ENCODE peak calls at places on chromosomes 11 and 22, in five cellular contexts. N is endothelial cell, B is lower leg skin, W is dorsolateral prefrontal cortex, Y is IMR-90. R is an unnamed sample.
A peak's percentile ranks its signal among the peaks of the same experiment; 100 is the strongest.

GRCh38 chr11:107659310-107659709 is 52.5 kb downstream of the SLN start:
- DNase-seq in N (no peak), W (no peak), B (no peak), Y (no peak), R (no peak)

GRCh38 chr11:8038393-8038792 is 42.6 kb upstream of the TUB start:
- DNase-seq in N (no peak), W (peak; percentile 61), Y (no peak), B (no peak), R (no peak)

GRCh38 chr22:42308887-42309468 is 38.5 kb upstream of the TCF20 start:
- DNase-seq in N (no peak), Y (no peak), B (no peak), W (no peak), R (no peak)

GRCh38 chr22:44697423-44698179 is 4.4 kb upstream of the PRR5 start:
- DNase-seq in B (peak; percentile 69), N (peak; percentile 94), Y (peak; percentile 65), W (peak; percentile 77), R (peak; percentile 67)

GRCh38 chr11:67648140-67648795 is 2.3 kb downstream of the ACY3 start:
- DNase-seq in Y (no peak), B (no peak), W (no peak), N (peak; percentile 47), R (no peak)

GRCh38 chr11:41950470-41951143 is 491.2 kb upstream of the LRRC4C start:
- DNase-seq in B (no peak), Y (no peak), N (no peak), W (no peak), R (no peak)

GRCh38 chr22:41517172-41518047 is 26.9 kb downstream of the POLR3H start:
- DNase-seq in N (peak; percentile 80), W (peak; percentile 90), Y (peak; percentile 46), B (peak; percentile 74), R (peak; percentile 82)

GRCh38 chr11:7597620-7598019 is 75.7 kb downstream of the CYB5R2 start:
- DNase-seq in Y (no peak), N (no peak), B (peak; percentile 66), W (no peak), R (no peak)

GRCh38 chr11:67006029-67006884 is 16.7 kb upstream of the SYT12 start:
- DNase-seq in B (no peak), N (no peak), W (peak; percentile 40), Y (no peak), R (no peak)

GRCh38 chr11:129974237-129974636 is 28.4 kb downstream of the PRDM10 start:
- DNase-seq in W (no peak), B (no peak), Y (peak; percentile 33), N (no peak), R (no peak)

GRCh38 chr11:65880844-65881421 is 1.3 kb downstream of the CTSW start:
- DNase-seq in Y (no peak), B (no peak), W (no peak), N (no peak), R (no peak)

GRCh38 chr11:10387209-10388083 is 67.6 kb upstream of the AMPD3 start:
- DNase-seq in Y (peak; percentile 92), W (no peak), B (peak; percentile 65), N (no peak), R (no peak)

GRCh38 chr11:111963786-111964385 is 26.7 kb downstream of the DIXDC1 start:
- DNase-seq in Y (peak; percentile 31), W (no peak), N (no peak), B (no peak), R (no peak)

GRCh38 chr11:44729718-44730117 is 3.0 kb downstream of the TSPAN18 start:
- DNase-seq in B (no peak), Y (no peak), W (no peak), N (no peak), R (no peak)

GRCh38 chr22:38697055-38697980 is 3.4 kb downstream of the JOSD1 start:
- DNase-seq in N (no peak), W (no peak), Y (peak; percentile 58), B (no peak), R (no peak)

GRCh38 chr11:13880719-13881118 is 81.8 kb upstream of the SPON1 start:
- DNase-seq in Y (no peak), B (no peak), N (no peak), W (no peak), R (no peak)

GRCh38 chr22:49351761-49352221 is 475.9 kb downstream of the BRD1 start:
- DNase-seq in N (no peak), W (peak; percentile 26), Y (no peak), B (no peak), R (peak; percentile 33)

GRCh38 chr11:79237676-79238075 is 203.2 kb downstream of the TENM4 start:
- DNase-seq in N (no peak), W (no peak), Y (peak; percentile 96), B (no peak), R (no peak)

GRCh38 chr11:22730319-22730718 is 63.9 kb downstream of the GAS2 start:
- DNase-seq in N (no peak), W (no peak), B (no peak), Y (peak; percentile 1), R (no peak)

GRCh38 chr11:124454552-124454951 is 9.1 kb upstream of the OR8B8 start:
- DNase-seq in W (no peak), B (no peak), N (no peak), Y (no peak), R (no peak)

GRCh38 chr11:119373917-119374631 is 7.4 kb downstream of the USP2 start:
- DNase-seq in W (peak; percentile 90), B (peak; percentile 60), N (peak; percentile 90), Y (peak; percentile 75), R (no peak)

GRCh38 chr11:68987211-68987610 is 6.4 kb upstream of the MRGPRD start:
- DNase-seq in N (no peak), Y (no peak), B (no peak), W (no peak), R (no peak)

GRCh38 chr11:40958707-40959106 is 500.7 kb downstream of the LRRC4C start:
- DNase-seq in N (no peak), W (no peak), B (no peak), Y (no peak), R (no peak)

GRCh38 chr11:83721286-83721685 is 435.1 kb upstream of the CCDC90B start:
- DNase-seq in Y (peak; percentile 8), W (no peak), N (no peak), B (no peak), R (no peak)

GRCh38 chr11:71947498-71947897 is 18.7 kb downstream of the RNF121 start:
- DNase-seq in N (no peak), Y (no peak), B (no peak), W (no peak), R (no peak)

GRCh38 chr22:37196539-37197450 is 8.7 kb upstream of the C1QTNF6 start:
- DNase-seq in N (no peak), B (peak; percentile 77), W (no peak), Y (peak; percentile 79), R (peak; percentile 67)
- TF ChIP-seq CTCF in N (no peak), B (no peak), W (peak; percentile 50), Y (peak; percentile 5), R (no peak)

DNA sequence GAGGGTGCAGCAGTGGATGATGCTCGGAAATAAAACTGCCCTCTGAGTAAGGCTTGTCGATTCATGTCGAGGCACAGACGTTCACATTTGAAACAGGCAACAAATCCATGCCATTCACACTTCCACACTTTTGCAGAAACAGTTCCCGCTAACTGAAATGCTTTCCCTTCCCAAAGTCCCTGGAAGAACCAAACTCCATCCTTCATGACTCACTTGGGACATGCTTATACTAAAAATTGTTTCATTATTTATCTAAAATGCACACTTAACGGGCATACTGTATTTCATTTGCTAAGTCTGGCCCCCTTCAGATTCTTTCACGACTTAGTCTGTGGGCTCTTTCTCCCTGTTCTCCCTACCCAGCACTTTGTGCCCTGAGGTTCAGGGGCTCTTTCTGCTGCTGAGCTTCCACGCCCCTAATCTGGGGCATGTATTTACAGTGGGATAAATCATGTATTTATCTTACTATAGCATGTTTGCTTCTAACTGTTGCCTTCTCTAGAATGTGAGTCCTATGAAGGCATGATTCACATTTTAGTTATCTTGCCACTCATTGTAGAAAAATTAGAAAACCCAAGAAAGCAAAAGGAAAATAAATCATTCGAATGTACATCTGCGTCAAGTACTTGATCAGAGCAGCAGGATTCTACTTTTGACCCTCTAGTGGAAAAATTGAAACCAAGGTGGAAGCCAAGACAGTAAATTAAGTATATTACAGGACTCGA is 12.5 kb downstream of the SCGB1A1 start:
- DNase-seq in Y (peak; percentile 92), N (no peak), W (no peak), B (no peak), R (no peak)
- TF ChIP-seq CTCF in Y (no peak), N (no peak), W (no peak), B (no peak), R (no peak)

GRCh38 chr11:12184696-12185095 is 74.3 kb downstream of the MICAL2 start:
- DNase-seq in Y (peak; percentile 54), B (no peak), N (no peak), W (no peak), R (no peak)

GRCh38 chr11:12186683-12187082 is 76.3 kb downstream of the MICAL2 start:
- DNase-seq in Y (no peak), W (no peak), B (no peak), N (no peak), R (no peak)

GRCh38 chr11:12187399-12187798 is 77.0 kb downstream of the MICAL2 start:
- DNase-seq in Y (peak; percentile 64), N (no peak), W (no peak), B (no peak), R (no peak)

GRCh38 chr11:12185106-12185690 is 74.8 kb downstream of the MICAL2 start:
- DNase-seq in B (no peak), Y (no peak), W (no peak), N (no peak), R (no peak)

DNA sequence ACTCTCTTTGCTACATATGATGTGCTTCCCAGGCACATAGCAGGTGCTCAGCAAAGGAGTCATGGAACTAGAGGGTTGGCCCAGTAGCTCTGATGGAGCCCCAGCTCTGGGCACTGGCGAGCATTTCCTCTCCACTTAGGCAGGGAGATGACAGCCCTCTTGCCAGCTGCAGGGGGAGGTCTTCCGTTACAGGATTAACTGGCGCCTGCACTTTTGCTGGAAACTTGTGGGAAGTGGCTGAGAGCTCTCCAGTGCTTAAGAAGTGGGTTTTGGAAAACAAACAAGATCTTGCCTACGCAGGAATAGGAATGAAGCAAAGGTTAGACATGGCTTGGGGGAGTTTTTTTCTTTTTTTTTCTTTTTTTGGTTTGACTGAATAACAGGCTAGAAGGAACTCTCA is 75.5 kb downstream of the MICAL2 start:
- DNase-seq in W (no peak), N (no peak), Y (peak; percentile 87), B (no peak), R (no peak)
- TF ChIP-seq CTCF in W (no peak), N (no peak), Y (no peak), B (no peak), R (no peak)

GRCh38 chr22:45999379-45999971 is 22.5 kb upstream of the WNT7B start:
- DNase-seq in B (no peak), W (no peak), N (no peak), Y (no peak), R (no peak)

GRCh38 chr22:46002757-46003270 is 25.9 kb upstream of the WNT7B start:
- DNase-seq in N (no peak), W (no peak), B (no peak), Y (peak; percentile 56), R (no peak)

GRCh38 chr22:46000081-46001027 is 23.4 kb upstream of the WNT7B start:
- DNase-seq in Y (no peak), N (no peak), B (no peak), W (no peak), R (no peak)

GRCh38 chr22:46001426-46002106 is 24.6 kb upstream of the WNT7B start:
- DNase-seq in B (no peak), Y (no peak), W (no peak), N (no peak), R (no peak)

DNA sequence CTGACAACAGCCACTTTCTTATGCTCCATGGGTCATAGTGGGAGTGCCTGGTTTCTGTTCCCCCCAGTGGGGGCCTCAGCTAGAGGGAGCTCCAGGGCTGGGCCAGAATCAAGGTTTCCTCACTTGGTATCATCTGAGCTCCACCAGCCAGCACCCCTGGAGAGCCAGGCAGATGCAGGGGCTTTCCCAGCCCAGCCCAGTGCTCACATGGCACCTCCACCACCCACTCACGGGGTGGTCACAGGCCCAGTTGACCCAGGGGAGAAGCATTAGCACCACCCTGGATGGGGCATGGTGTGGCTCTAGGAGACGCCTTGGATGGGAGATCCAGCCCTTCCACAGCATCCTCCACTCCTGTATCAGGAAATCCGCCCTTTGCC is 24.1 kb upstream of the WNT7B start:
- DNase-seq in Y (no peak), W (no peak), B (no peak), N (no peak), R (no peak)
- TF ChIP-seq CTCF in Y (peak; percentile 25), W (no peak), B (no peak), N (no peak), R (no peak)